ENCODE peak calls at places on chromosomes 3 and 15, in six cellular contexts. E, B, Y, G, A and H are unnamed samples.

GRCh38 chr15:66783327-66784124 is 81.5 kb downstream of the SMAD6 start:
- DNase-seq in E (no peak), B (no peak), Y (no peak), G (no peak), A (no peak), H (no peak)

GRCh38 chr3:172601066-172601832 is 78.0 kb upstream of the TNFSF10 start:
- DNase-seq in E (no peak), B (peak; percentile 27), Y (no peak), G (no peak), A (no peak), H (no peak)

GRCh38 chr3:38154625-38155255 is 10.6 kb upstream of the OXSR1 start:
- DNase-seq in E (no peak), B (no peak), Y (no peak), G (no peak), A (no peak), H (no peak)

GRCh38 chr15:69475769-69476358 is 23.2 kb downstream of the RPLP1 start:
- DNase-seq in E (no peak), B (peak; percentile 62), Y (peak; percentile 59), G (peak; percentile 61), A (peak; percentile 69), H (peak; percentile 56)

GRCh38 chr3:12040902-12041301 is 36.7 kb downstream of the SYN2 start:
- DNase-seq in E (no peak), B (no peak), Y (no peak), G (no peak), A (no peak), H (no peak)

GRCh38 chr3:278300-279064 is 81.9 kb downstream of the CHL1 start:
- DNase-seq in E (no peak), B (no peak), Y (no peak), G (no peak), A (peak; percentile 95), H (peak; percentile 96)

GRCh38 chr15:58748040-58748786 is 1.3 kb downstream of the ADAM10 start:
- DNase-seq in E (no peak), B (no peak), Y (peak; percentile 72), G (no peak), A (peak; percentile 77), H (peak; percentile 77)

GRCh38 chr15:75532413-75533250 is 46.5 kb downstream of the PTPN9 start:
- DNase-seq in E (peak; percentile 58), B (peak; percentile 89), Y (peak; percentile 19), G (peak; percentile 77), A (peak; percentile 30), H (peak; percentile 16)

GRCh38 chr3:5084224-5084623 is 37.9 kb upstream of the ARL8B start:
- DNase-seq in E (no peak), B (no peak), Y (no peak), G (no peak), A (no peak), H (no peak)

GRCh38 chr15:51992953-51993352 is 21.4 kb upstream of the LEO1 start:
- DNase-seq in E (no peak), B (no peak), Y (no peak), G (no peak), A (no peak), H (no peak)

GRCh38 chr3:52934626-52935530 is 37.5 kb upstream of the STIMATE start:
- DNase-seq in E (peak; percentile 5), B (peak; percentile 71), Y (peak; percentile 57), G (peak; percentile 35), A (peak; percentile 56), H (peak; percentile 71)

GRCh38 chr15:40425681-40426080 is 15.1 kb upstream of the BAHD1 start:
- DNase-seq in E (no peak), B (no peak), Y (no peak), G (no peak), A (no peak), H (no peak)

GRCh38 chr15:89863918-89864317 is 29.9 kb downstream of the AP3S2 start:
- DNase-seq in E (no peak), B (peak; percentile 82), Y (no peak), G (no peak), A (no peak), H (no peak)

GRCh38 chr3:43346990-43347749 is 60.8 kb downstream of the SNRK start:
- DNase-seq in E (no peak), B (no peak), Y (peak; percentile 22), G (no peak), A (no peak), H (no peak)

GRCh38 chr15:73965730-73966103 is 26.4 kb downstream of the STOML1 start:
- DNase-seq in E (no peak), B (peak; percentile 70), Y (peak; percentile 81), G (no peak), A (peak; percentile 85), H (peak; percentile 56)

GRCh38 chr15:31457631-31458526 is 131.2 kb downstream of the KLF13 start:
- DNase-seq in E (no peak), B (peak; percentile 92), Y (no peak), G (peak; percentile 15), A (peak; percentile 90), H (peak; percentile 94)

GRCh38 chr3:55218577-55218976 is 268.5 kb downstream of the WNT5A start:
- DNase-seq in E (no peak), B (no peak), Y (no peak), G (no peak), A (no peak), H (peak; percentile 18)

GRCh38 chr3:197309528-197310361 is 11.3 kb upstream of the DLG1 start:
- DNase-seq in E (peak; percentile 77), B (peak; percentile 93), Y (peak; percentile 70), G (peak; percentile 95), A (peak; percentile 18), H (peak; percentile 45)

GRCh38 chr3:33360136-33360825 is 79.9 kb downstream of the UBP1 start:
- DNase-seq in E (peak; percentile 26), B (peak; percentile 21), Y (no peak), G (peak; percentile 39), A (no peak), H (no peak)

GRCh38 chr3:145854486-145854885 is 306.5 kb downstream of the PLOD2 start:
- DNase-seq in E (no peak), B (no peak), Y (no peak), G (no peak), A (no peak), H (no peak)

GRCh38 chr15:51076142-51076897 is 18.4 kb downstream of the TNFAIP8L3 start:
- DNase-seq in E (no peak), B (no peak), Y (no peak), G (peak; percentile 4), A (no peak), H (no peak)

GRCh38 chr15:64665179-64665578 is 110.2 kb downstream of the RBPMS2 start:
- DNase-seq in E (no peak), B (no peak), Y (no peak), G (no peak), A (no peak), H (no peak)

GRCh38 chr3:81891496-81891895 is 130.1 kb upstream of the GBE1 start:
- DNase-seq in E (no peak), B (no peak), Y (no peak), G (no peak), A (no peak), H (no peak)

GRCh38 chr15:67611803-67612369 is 69.4 kb downstream of the MAP2K5 start:
- DNase-seq in E (no peak), B (peak; percentile 76), Y (no peak), G (no peak), A (no peak), H (no peak)